ENCODE peak calls at places on chromosome 19, in ten cellular contexts. One of them, this sample, is unnamed.

GRCh38 chr19:49921871-49922755 is 6.9 kb upstream of the ATF5 start:
- DNase-seq in M059J: peak
- DNase-seq in BJ: peak
- DNase-seq in WERI-Rb-1: no peak
- DNase-seq in EL: peak
- DNase-seq in left ventricle myocardium inferior: no peak
- DNase-seq in fibroblast of lung: peak
- DNase-seq in activated naive CD8-positive, alpha-beta T cell treated with anti-CD3 and anti-CD28 coated beads for 36 hours: no peak
- DNase-seq in cardiac muscle cell: no peak
- DNase-seq in fibroblast of the conjunctiva: no peak
- DNase-seq in this sample: peak

GRCh38 chr19:8311461-8312260 is 3.5 kb upstream of the CD320 start:
- DNase-seq in WERI-Rb-1: peak
- DNase-seq in cardiac muscle cell: no peak
- DNase-seq in BJ: no peak
- DNase-seq in EL: no peak
- DNase-seq in fibroblast of the conjunctiva: no peak
- DNase-seq in left ventricle myocardium inferior: peak
- DNase-seq in fibroblast of lung: no peak
- DNase-seq in activated naive CD8-positive, alpha-beta T cell treated with anti-CD3 and anti-CD28 coated beads for 36 hours: no peak
- DNase-seq in M059J: peak
- DNase-seq in this sample: no peak

GRCh38 chr19:13212759-13213330 is 62.6 kb downstream of the IER2 start:
- DNase-seq in M059J: peak
- DNase-seq in BJ: no peak
- DNase-seq in cardiac muscle cell: peak
- DNase-seq in fibroblast of the conjunctiva: peak
- DNase-seq in WERI-Rb-1: peak
- DNase-seq in EL: peak
- DNase-seq in activated naive CD8-positive, alpha-beta T cell treated with anti-CD3 and anti-CD28 coated beads for 36 hours: peak
- DNase-seq in left ventricle myocardium inferior: peak
- DNase-seq in fibroblast of lung: peak
- DNase-seq in this sample: peak

GRCh38 chr19:53517114-53517741 is 20.7 kb upstream of the ZNF331 start:
- DNase-seq in M059J: no peak
- DNase-seq in EL: no peak
- DNase-seq in left ventricle myocardium inferior: no peak
- DNase-seq in WERI-Rb-1: no peak
- DNase-seq in activated naive CD8-positive, alpha-beta T cell treated with anti-CD3 and anti-CD28 coated beads for 36 hours: no peak
- DNase-seq in cardiac muscle cell: no peak
- DNase-seq in fibroblast of the conjunctiva: no peak
- DNase-seq in fibroblast of lung: no peak
- DNase-seq in BJ: no peak
- DNase-seq in this sample: no peak

GRCh38 chr19:46295401-46296308 is 1.2 kb upstream of the HIF3A start:
- DNase-seq in cardiac muscle cell: no peak
- DNase-seq in left ventricle myocardium inferior: no peak
- DNase-seq in M059J: no peak
- DNase-seq in WERI-Rb-1: peak
- DNase-seq in BJ: no peak
- DNase-seq in EL: no peak
- DNase-seq in fibroblast of the conjunctiva: no peak
- DNase-seq in fibroblast of lung: no peak
- DNase-seq in activated naive CD8-positive, alpha-beta T cell treated with anti-CD3 and anti-CD28 coated beads for 36 hours: no peak
- DNase-seq in this sample: no peak

GRCh38 chr19:45442927-45443461 is 19.3 kb upstream of the ERCC1 start:
- DNase-seq in fibroblast of the conjunctiva: no peak
- DNase-seq in BJ: no peak
- DNase-seq in WERI-Rb-1: peak
- DNase-seq in M059J: peak
- DNase-seq in EL: peak
- DNase-seq in fibroblast of lung: peak
- DNase-seq in activated naive CD8-positive, alpha-beta T cell treated with anti-CD3 and anti-CD28 coated beads for 36 hours: no peak
- DNase-seq in left ventricle myocardium inferior: peak
- DNase-seq in cardiac muscle cell: no peak
- DNase-seq in this sample: no peak

GRCh38 chr19:58059681-58060080 is 599 bp downstream of the ZNF135 start:
- DNase-seq in M059J: no peak
- DNase-seq in fibroblast of lung: no peak
- DNase-seq in BJ: no peak
- DNase-seq in activated naive CD8-positive, alpha-beta T cell treated with anti-CD3 and anti-CD28 coated beads for 36 hours: no peak
- DNase-seq in EL: no peak
- DNase-seq in fibroblast of the conjunctiva: no peak
- DNase-seq in left ventricle myocardium inferior: no peak
- DNase-seq in WERI-Rb-1: no peak
- DNase-seq in cardiac muscle cell: no peak
- DNase-seq in this sample: no peak

GRCh38 chr19:35513231-35513974 is at the start of gene DMKN:
- DNase-seq in WERI-Rb-1: no peak
- DNase-seq in BJ: no peak
- DNase-seq in activated naive CD8-positive, alpha-beta T cell treated with anti-CD3 and anti-CD28 coated beads for 36 hours: no peak
- DNase-seq in left ventricle myocardium inferior: no peak
- DNase-seq in EL: peak
- DNase-seq in fibroblast of lung: peak
- DNase-seq in cardiac muscle cell: no peak
- DNase-seq in fibroblast of the conjunctiva: no peak
- DNase-seq in M059J: peak
- DNase-seq in this sample: peak

GRCh38 chr19:2469102-2469914 is 6.6 kb upstream of the GADD45B start:
- DNase-seq in left ventricle myocardium inferior: no peak
- DNase-seq in fibroblast of the conjunctiva: peak
- DNase-seq in EL: peak
- DNase-seq in fibroblast of lung: peak
- DNase-seq in activated naive CD8-positive, alpha-beta T cell treated with anti-CD3 and anti-CD28 coated beads for 36 hours: peak
- DNase-seq in M059J: peak
- DNase-seq in BJ: no peak
- DNase-seq in WERI-Rb-1: no peak
- DNase-seq in cardiac muscle cell: no peak
- DNase-seq in this sample: peak

GRCh38 chr19:6793411-6793810 is 20.9 kb downstream of the VAV1 start:
- DNase-seq in activated naive CD8-positive, alpha-beta T cell treated with anti-CD3 and anti-CD28 coated beads for 36 hours: no peak
- DNase-seq in EL: no peak
- DNase-seq in left ventricle myocardium inferior: no peak
- DNase-seq in BJ: no peak
- DNase-seq in WERI-Rb-1: no peak
- DNase-seq in fibroblast of the conjunctiva: no peak
- DNase-seq in cardiac muscle cell: no peak
- DNase-seq in M059J: no peak
- DNase-seq in fibroblast of lung: no peak
- DNase-seq in this sample: no peak

GRCh38 chr19:47377801-47378200 is 28.7 kb downstream of the DHX34 start:
- DNase-seq in BJ: no peak
- DNase-seq in left ventricle myocardium inferior: no peak
- DNase-seq in fibroblast of lung: no peak
- DNase-seq in fibroblast of the conjunctiva: no peak
- DNase-seq in activated naive CD8-positive, alpha-beta T cell treated with anti-CD3 and anti-CD28 coated beads for 36 hours: no peak
- DNase-seq in cardiac muscle cell: no peak
- DNase-seq in M059J: no peak
- DNase-seq in WERI-Rb-1: peak
- DNase-seq in EL: no peak
- DNase-seq in this sample: no peak

GRCh38 chr19:18839465-18840287 is 7.9 kb downstream of the UPF1 start:
- DNase-seq in BJ: no peak
- DNase-seq in left ventricle myocardium inferior: no peak
- DNase-seq in M059J: peak
- DNase-seq in WERI-Rb-1: no peak
- DNase-seq in fibroblast of lung: peak
- DNase-seq in fibroblast of the conjunctiva: no peak
- DNase-seq in activated naive CD8-positive, alpha-beta T cell treated with anti-CD3 and anti-CD28 coated beads for 36 hours: no peak
- DNase-seq in EL: peak
- DNase-seq in cardiac muscle cell: no peak
- DNase-seq in this sample: no peak

GRCh38 chr19:43525836-43526771 is 897 bp downstream of the ETHE1 start:
- DNase-seq in BJ: no peak
- DNase-seq in fibroblast of lung: no peak
- DNase-seq in left ventricle myocardium inferior: peak
- DNase-seq in cardiac muscle cell: peak
- DNase-seq in WERI-Rb-1: no peak
- DNase-seq in M059J: no peak
- DNase-seq in fibroblast of the conjunctiva: no peak
- DNase-seq in EL: peak
- DNase-seq in activated naive CD8-positive, alpha-beta T cell treated with anti-CD3 and anti-CD28 coated beads for 36 hours: peak
- DNase-seq in this sample: peak

GRCh38 chr19:4229179-4229931 is at the start of gene EBI3:
- DNase-seq in activated naive CD8-positive, alpha-beta T cell treated with anti-CD3 and anti-CD28 coated beads for 36 hours: peak
- DNase-seq in left ventricle myocardium inferior: peak
- DNase-seq in BJ: no peak
- DNase-seq in cardiac muscle cell: peak
- DNase-seq in WERI-Rb-1: peak
- DNase-seq in fibroblast of lung: peak
- DNase-seq in M059J: peak
- DNase-seq in EL: peak
- DNase-seq in fibroblast of the conjunctiva: no peak
- DNase-seq in this sample: peak

GRCh38 chr19:40668991-40669614 is 21.3 kb downstream of the NUMBL start:
- DNase-seq in EL: no peak
- DNase-seq in left ventricle myocardium inferior: no peak
- DNase-seq in activated naive CD8-positive, alpha-beta T cell treated with anti-CD3 and anti-CD28 coated beads for 36 hours: no peak
- DNase-seq in BJ: no peak
- DNase-seq in cardiac muscle cell: no peak
- DNase-seq in fibroblast of the conjunctiva: no peak
- DNase-seq in WERI-Rb-1: no peak
- DNase-seq in fibroblast of lung: no peak
- DNase-seq in M059J: no peak
- DNase-seq in this sample: no peak

GRCh38 chr19:979318-979741 is 4.8 kb upstream of the WDR18 start:
- DNase-seq in BJ: no peak
- DNase-seq in activated naive CD8-positive, alpha-beta T cell treated with anti-CD3 and anti-CD28 coated beads for 36 hours: no peak
- DNase-seq in WERI-Rb-1: no peak
- DNase-seq in M059J: no peak
- DNase-seq in fibroblast of the conjunctiva: no peak
- DNase-seq in fibroblast of lung: no peak
- DNase-seq in EL: no peak
- DNase-seq in left ventricle myocardium inferior: no peak
- DNase-seq in cardiac muscle cell: no peak
- DNase-seq in this sample: no peak

GRCh38 chr19:3365447-3366103 is 808 bp upstream of the NFIC start:
- DNase-seq in activated naive CD8-positive, alpha-beta T cell treated with anti-CD3 and anti-CD28 coated beads for 36 hours: no peak
- DNase-seq in BJ: no peak
- DNase-seq in cardiac muscle cell: no peak
- DNase-seq in fibroblast of lung: no peak
- DNase-seq in M059J: peak
- DNase-seq in WERI-Rb-1: peak
- DNase-seq in left ventricle myocardium inferior: peak
- DNase-seq in fibroblast of the conjunctiva: no peak
- DNase-seq in EL: peak
- DNase-seq in this sample: peak

GRCh38 chr19:34505321-34506025 is 23.9 kb downstream of the WTIP start:
- DNase-seq in M059J: no peak
- DNase-seq in fibroblast of lung: no peak
- DNase-seq in WERI-Rb-1: no peak
- DNase-seq in fibroblast of the conjunctiva: no peak
- DNase-seq in EL: no peak
- DNase-seq in activated naive CD8-positive, alpha-beta T cell treated with anti-CD3 and anti-CD28 coated beads for 36 hours: no peak
- DNase-seq in left ventricle myocardium inferior: no peak
- DNase-seq in cardiac muscle cell: no peak
- DNase-seq in BJ: no peak
- DNase-seq in this sample: no peak

GRCh38 chr19:47209323-47210179 is 21.4 kb downstream of the BBC3 start:
- DNase-seq in M059J: peak
- DNase-seq in fibroblast of lung: peak
- DNase-seq in left ventricle myocardium inferior: peak
- DNase-seq in activated naive CD8-positive, alpha-beta T cell treated with anti-CD3 and anti-CD28 coated beads for 36 hours: no peak
- DNase-seq in WERI-Rb-1: no peak
- DNase-seq in fibroblast of the conjunctiva: no peak
- DNase-seq in BJ: no peak
- DNase-seq in EL: no peak
- DNase-seq in cardiac muscle cell: no peak
- DNase-seq in this sample: no peak

GRCh38 chr19:33493401-33494275 is 28.0 kb downstream of the PEPD start:
- DNase-seq in fibroblast of the conjunctiva: no peak
- DNase-seq in activated naive CD8-positive, alpha-beta T cell treated with anti-CD3 and anti-CD28 coated beads for 36 hours: no peak
- DNase-seq in cardiac muscle cell: no peak
- DNase-seq in M059J: no peak
- DNase-seq in WERI-Rb-1: no peak
- DNase-seq in left ventricle myocardium inferior: no peak
- DNase-seq in fibroblast of lung: no peak
- DNase-seq in EL: no peak
- DNase-seq in BJ: no peak
- DNase-seq in this sample: no peak

GRCh38 chr19:49793561-49793840 is 19.6 kb downstream of the FUZ start:
- DNase-seq in left ventricle myocardium inferior: no peak
- DNase-seq in EL: peak
- DNase-seq in WERI-Rb-1: no peak
- DNase-seq in fibroblast of the conjunctiva: no peak
- DNase-seq in cardiac muscle cell: no peak
- DNase-seq in M059J: peak
- DNase-seq in fibroblast of lung: no peak
- DNase-seq in BJ: no peak
- DNase-seq in activated naive CD8-positive, alpha-beta T cell treated with anti-CD3 and anti-CD28 coated beads for 36 hours: peak
- DNase-seq in this sample: peak

GRCh38 chr19:4066176-4066606 is 508 bp downstream of the ZBTB7A start:
- DNase-seq in fibroblast of the conjunctiva: no peak
- DNase-seq in BJ: no peak
- DNase-seq in left ventricle myocardium inferior: peak
- DNase-seq in cardiac muscle cell: no peak
- DNase-seq in activated naive CD8-positive, alpha-beta T cell treated with anti-CD3 and anti-CD28 coated beads for 36 hours: peak
- DNase-seq in WERI-Rb-1: no peak
- DNase-seq in M059J: no peak
- DNase-seq in fibroblast of lung: no peak
- DNase-seq in EL: no peak
- DNase-seq in this sample: no peak

GRCh38 chr19:12293771-12294307 is 844 bp downstream of the ZNF44 start:
- DNase-seq in WERI-Rb-1: peak
- DNase-seq in BJ: no peak
- DNase-seq in fibroblast of the conjunctiva: peak
- DNase-seq in EL: peak
- DNase-seq in fibroblast of lung: peak
- DNase-seq in left ventricle myocardium inferior: peak
- DNase-seq in M059J: peak
- DNase-seq in activated naive CD8-positive, alpha-beta T cell treated with anti-CD3 and anti-CD28 coated beads for 36 hours: peak
- DNase-seq in cardiac muscle cell: peak
- DNase-seq in this sample: peak

GRCh38 chr19:6218497-6219146 is 61.2 kb downstream of the MLLT1 start:
- DNase-seq in EL: peak
- DNase-seq in M059J: peak
- DNase-seq in left ventricle myocardium inferior: peak
- DNase-seq in activated naive CD8-positive, alpha-beta T cell treated with anti-CD3 and anti-CD28 coated beads for 36 hours: peak
- DNase-seq in WERI-Rb-1: peak
- DNase-seq in fibroblast of lung: peak
- DNase-seq in fibroblast of the conjunctiva: peak
- DNase-seq in cardiac muscle cell: peak
- DNase-seq in BJ: no peak
- DNase-seq in this sample: peak

GRCh38 chr19:6021878-6022569 is 44.1 kb upstream of the RANBP3 start:
- DNase-seq in M059J: peak
- DNase-seq in fibroblast of the conjunctiva: peak
- DNase-seq in cardiac muscle cell: peak
- DNase-seq in BJ: no peak
- DNase-seq in left ventricle myocardium inferior: peak
- DNase-seq in WERI-Rb-1: peak
- DNase-seq in activated naive CD8-positive, alpha-beta T cell treated with anti-CD3 and anti-CD28 coated beads for 36 hours: peak
- DNase-seq in EL: peak
- DNase-seq in fibroblast of lung: peak
- DNase-seq in this sample: peak

GRCh38 chr19:46080561-46080960 is 39.8 kb upstream of the IGFL4 start:
- DNase-seq in M059J: peak
- DNase-seq in BJ: peak
- DNase-seq in fibroblast of the conjunctiva: no peak
- DNase-seq in WERI-Rb-1: no peak
- DNase-seq in cardiac muscle cell: no peak
- DNase-seq in fibroblast of lung: peak
- DNase-seq in EL: peak
- DNase-seq in activated naive CD8-positive, alpha-beta T cell treated with anti-CD3 and anti-CD28 coated beads for 36 hours: no peak
- DNase-seq in left ventricle myocardium inferior: no peak
- DNase-seq in this sample: peak

GRCh38 chr19:36685835-36686234 is 1.6 kb upstream of the ZNF567 start:
- DNase-seq in fibroblast of the conjunctiva: no peak
- DNase-seq in left ventricle myocardium inferior: no peak
- DNase-seq in EL: no peak
- DNase-seq in fibroblast of lung: no peak
- DNase-seq in M059J: no peak
- DNase-seq in cardiac muscle cell: no peak
- DNase-seq in BJ: no peak
- DNase-seq in WERI-Rb-1: no peak
- DNase-seq in activated naive CD8-positive, alpha-beta T cell treated with anti-CD3 and anti-CD28 coated beads for 36 hours: no peak
- DNase-seq in this sample: no peak

GRCh38 chr19:29263305-29264080 is 50.5 kb upstream of the UQCRFS1 start:
- DNase-seq in BJ: no peak
- DNase-seq in EL: peak
- DNase-seq in WERI-Rb-1: peak
- DNase-seq in fibroblast of lung: peak
- DNase-seq in activated naive CD8-positive, alpha-beta T cell treated with anti-CD3 and anti-CD28 coated beads for 36 hours: peak
- DNase-seq in M059J: peak
- DNase-seq in fibroblast of the conjunctiva: peak
- DNase-seq in left ventricle myocardium inferior: peak
- DNase-seq in cardiac muscle cell: peak
- DNase-seq in this sample: peak

This sample was measured in mammary epithelial cell.